ENCODE peak calls at places on chromosomes 6 and 20, in five cellular contexts. S is foreskin fibroblast, O is prostate gland, L is fibroblast of mammary gland, P is fibroblast of lung. H is an unnamed sample.

GRCh38 chr6:128351255-128351514 is 169.2 kb downstream of the PTPRK start:
- DNase-seq in L (no peak), P (no peak), O (no peak), S (no peak), H (no peak)

GRCh38 chr6:132669690-132670291 is 10.8 kb upstream of the TAAR1 start:
- DNase-seq in O (no peak), L (peak), P (peak), S (peak), H (peak)

GRCh38 chr6:80547827-80548226 is 441.4 kb downstream of the BCKDHB start:
- DNase-seq in O (no peak), L (peak), S (peak), P (peak), H (peak)

GRCh38 chr20:40571625-40572024 is 117.4 kb downstream of the MAFB start:
- DNase-seq in L (no peak), O (no peak), P (no peak), S (no peak), H (no peak)

GRCh38 chr6:3913077-3913957 is 64.1 kb downstream of the FAM50B start:
- DNase-seq in L (peak), S (peak), P (peak), O (peak), H (peak)

GRCh38 chr6:116556814-116557403 is 3.4 kb downstream of the CALHM4 start:
- DNase-seq in O (no peak), L (no peak), P (no peak), S (no peak), H (no peak)

GRCh38 chr6:4399656-4400055 is 264.3 kb upstream of the ECI2 start:
- DNase-seq in L (no peak), O (no peak), S (no peak), P (no peak), H (no peak)

GRCh38 chr20:38551056-38551626 is 29.9 kb upstream of the ADIG start:
- DNase-seq in L (no peak), P (no peak), S (no peak), O (no peak), H (no peak)

GRCh38 chr20:41030536-41031242 is 2.1 kb downstream of the TOP1 start:
- DNase-seq in L (peak), P (peak), S (peak), O (peak), H (no peak)

GRCh38 chr6:147322299-147323162 is 118.3 kb downstream of the STXBP5 start:
- DNase-seq in P (peak), S (peak), O (no peak), L (peak), H (no peak)

GRCh38 chr6:139137716-139138115 is 2.8 kb downstream of the HECA start:
- DNase-seq in S (no peak), O (no peak), L (peak), P (no peak), H (no peak)

GRCh38 chr6:16635810-16636602 is 125.3 kb downstream of the ATXN1 start:
- DNase-seq in O (peak), S (no peak), L (peak), P (peak), H (peak)

GRCh38 chr6:138500867-138501446 is 1.7 kb upstream of the NHSL1 start:
- DNase-seq in P (no peak), L (peak), S (no peak), O (no peak), H (no peak)

GRCh38 chr6:111805511-111806181 is 67.6 kb downstream of the FYN start:
- DNase-seq in P (peak), O (no peak), S (no peak), L (peak), H (peak)

GRCh38 chr6:1381397-1382330 is 7.7 kb upstream of the FOXF2 start:
- DNase-seq in O (no peak), L (no peak), S (no peak), P (peak), H (no peak)

GRCh38 chr6:127207591-127208120 is 59.0 kb upstream of the RNF146 start:
- DNase-seq in O (no peak), L (peak), S (peak), P (peak), H (no peak)

GRCh38 chr20:48921883-48922867 is 664 bp downstream of the ARFGEF2 start:
- DNase-seq in L (peak), O (peak), S (peak), P (peak), H (no peak)

GRCh38 chr20:57585466-57586213 is 24.7 kb downstream of the PCK1 start:
- DNase-seq in P (no peak), S (no peak), L (no peak), O (no peak), H (no peak)

GRCh38 chr6:5763407-5763806 is 243.3 kb downstream of the NRN1 start:
- DNase-seq in P (no peak), S (peak), O (no peak), L (peak), H (no peak)

GRCh38 chr6:35282472-35282871 is 15.1 kb upstream of the DEF6 start:
- DNase-seq in P (no peak), L (no peak), S (no peak), O (no peak), H (no peak)

GRCh38 chr20:483791-484644 is 21.7 kb upstream of the TBC1D20 start:
- DNase-seq in O (peak), P (no peak), L (no peak), S (no peak), H (no peak)

GRCh38 chr6:168288781-168289570 is 30.6 kb downstream of the DACT2 start:
- DNase-seq in L (no peak), S (no peak), P (no peak), O (no peak), H (no peak)

GRCh38 chr6:118659513-118660217 is 8.3 kb upstream of the CEP85L start:
- DNase-seq in O (no peak), P (no peak), S (no peak), L (no peak), H (no peak)

GRCh38 chr20:43583982-43584432 is 6.7 kb upstream of the IFT52 start:
- DNase-seq in L (peak), S (peak), P (peak), O (no peak), H (peak)

GRCh38 chr6:45663181-45664180 is 285.7 kb upstream of the SUPT3H start:
- DNase-seq in P (peak), O (no peak), L (no peak), S (peak), H (no peak)

GRCh38 chr20:54209216-54209813 is 1.4 kb downstream of the PFDN4 start:
- DNase-seq in L (no peak), S (no peak), P (no peak), O (no peak), H (no peak)

GRCh38 chr6:159121387-159121955 is 47.7 kb upstream of the FNDC1 start:
- DNase-seq in L (no peak), S (no peak), O (no peak), P (no peak), H (no peak)

GRCh38 chr6:158629376-158630221 is 14.9 kb downstream of the DYNLT1 start:
- DNase-seq in P (no peak), L (no peak), O (no peak), S (no peak), H (no peak)

GRCh38 chr6:42177514-42178364 is 4.6 kb downstream of the GUCA1A start:
- DNase-seq in L (no peak), O (no peak), P (no peak), S (no peak), H (no peak)

GRCh38 chr6:45504947-45505346 is 127.2 kb upstream of the SUPT3H start:
- DNase-seq in S (peak), O (peak), P (peak), L (peak), H (peak)

GRCh38 chr20:63823691-63824311 is 7.3 kb downstream of the ZBTB46 start:
- DNase-seq in L (no peak), P (no peak), O (no peak), S (no peak), H (no peak)

GRCh38 chr6:10217111-10217510 is 197.8 kb downstream of the TFAP2A start:
- DNase-seq in O (no peak), S (no peak), P (no peak), L (no peak), H (no peak)

GRCh38 chr6:6218246-6219085 is 102.0 kb downstream of the F13A1 start:
- DNase-seq in L (peak), P (no peak), S (no peak), O (no peak), H (no peak)

GRCh38 chr20:58174708-58175287 is 53.7 kb downstream of the ANKRD60 start:
- DNase-seq in O (no peak), S (no peak), L (no peak), P (peak), H (no peak)

GRCh38 chr20:44911264-44911921 is 1.5 kb downstream of the PABPC1L start:
- DNase-seq in S (no peak), P (peak), O (peak), L (peak), H (peak)

GRCh38 chr6:89970609-89971337 is 76.5 kb downstream of the GJA10 start:
- DNase-seq in S (peak), O (peak), P (peak), L (peak), H (peak)
- TF ChIP-seq CTCF in S (peak), O (no peak), P (peak), L (peak), H (peak)

GRCh38 chr6:90611543-90611864 is 24.6 kb upstream of the MAP3K7 start:
- DNase-seq in S (no peak), O (no peak), L (no peak), P (peak), H (no peak)
- H3K4me3 ChIP-seq in S (peak), O (peak), L (no peak), P (peak), H (peak)

DNA sequence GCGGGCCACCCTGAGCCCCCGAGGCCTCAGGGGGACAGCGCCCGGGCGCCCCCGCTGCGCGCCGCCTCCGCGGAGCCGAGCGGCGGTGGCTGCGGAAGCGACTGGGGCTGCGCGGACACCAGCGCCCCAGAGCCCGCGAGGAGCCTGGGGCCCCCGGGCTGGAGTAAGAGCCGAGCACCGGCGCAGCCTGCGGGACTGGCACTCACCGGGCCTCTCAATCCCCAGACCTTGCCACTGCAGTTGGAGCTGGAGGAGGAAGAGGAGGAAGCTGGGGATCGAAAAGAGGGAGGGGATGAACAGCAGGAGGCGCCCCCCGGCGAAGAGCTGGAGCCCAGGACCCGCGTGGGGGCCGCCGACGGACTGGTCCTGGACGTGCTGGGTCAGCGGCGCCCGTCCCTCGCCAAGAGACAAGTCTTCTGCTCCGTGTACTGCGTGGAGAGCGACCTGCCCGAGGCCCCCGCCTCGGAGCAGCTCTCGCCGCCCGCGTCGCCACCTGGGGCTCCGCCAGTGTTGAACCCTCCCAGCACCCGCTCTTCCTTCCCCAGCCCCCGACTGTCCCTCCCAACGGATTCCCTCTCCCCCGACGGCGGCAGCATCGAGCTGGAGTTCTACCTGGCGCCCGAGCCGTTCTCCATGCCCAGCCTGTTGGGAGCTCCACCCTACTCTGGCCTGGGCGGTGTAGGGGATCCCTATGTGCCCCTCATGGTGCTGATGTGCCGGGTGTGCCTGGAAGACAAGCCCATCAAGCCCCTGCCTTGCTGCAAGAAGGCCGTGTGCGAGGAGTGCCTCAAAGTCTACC is 579 bp downstream of the RNF217 start:
- DNase-seq in L (no peak), O (peak), S (no peak), P (peak), H (no peak)
- TF ChIP-seq CTCF in L (no peak), O (no peak), S (no peak), P (peak), H (no peak)

DNA sequence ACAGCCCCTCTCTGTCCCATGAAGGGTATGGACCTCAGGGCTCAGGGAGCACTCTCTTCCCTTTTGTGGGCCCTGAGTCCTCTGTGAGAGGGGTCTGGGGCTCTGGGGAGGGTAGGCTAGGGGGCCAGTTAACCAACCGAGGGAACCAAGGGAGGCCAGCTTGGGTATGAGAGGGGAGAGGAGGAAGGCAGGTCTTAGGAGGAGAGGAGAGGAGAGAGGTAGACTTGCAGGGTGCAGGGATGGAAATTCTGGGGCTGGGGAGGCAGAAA is 720 bp downstream of the DUSP15 start:
- DNase-seq in S (no peak), O (no peak), P (no peak), L (no peak), H (no peak)
- H3K4me3 ChIP-seq in S (peak), O (peak), P (no peak), L (no peak), H (peak)

DNA sequence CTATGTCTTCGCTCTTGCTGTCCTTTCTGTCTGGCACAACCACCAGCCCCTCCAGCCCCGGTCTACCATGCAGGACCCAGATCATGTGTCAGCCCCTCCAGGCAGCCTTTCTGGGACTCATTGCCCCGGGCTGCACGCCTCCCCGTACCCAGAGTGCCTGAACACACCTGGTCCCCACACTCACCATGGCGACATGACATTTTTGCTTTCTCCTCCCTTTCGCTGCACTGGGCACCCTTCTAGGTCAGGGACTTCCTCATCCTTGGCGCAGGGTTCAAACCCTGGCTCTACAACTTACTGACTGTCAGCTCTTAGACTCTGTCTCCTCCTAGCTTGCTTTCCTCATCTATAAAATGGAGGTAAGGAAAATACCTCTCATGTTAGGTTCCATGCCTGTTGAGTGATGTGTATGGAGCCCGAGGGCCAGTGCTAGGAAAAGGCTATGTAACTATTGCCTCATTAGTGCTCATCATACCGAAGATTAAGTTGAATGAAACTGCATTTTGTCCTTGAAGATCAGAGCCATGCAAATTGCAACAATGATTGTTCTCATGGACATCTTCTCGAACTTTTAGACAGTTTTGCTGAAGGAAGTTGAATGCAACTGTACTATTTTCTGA is 49.7 kb upstream of the TIAM2 start:
- DNase-seq in L (no peak), O (no peak), P (no peak), S (no peak), H (no peak)
- TF ChIP-seq CTCF in L (no peak), O (no peak), P (no peak), S (no peak), H (no peak)